ENCODE peak calls at places on chromosomes 5 and 9, in nine cellular contexts. L, G, A, J, Z, S, E, I and O are unnamed samples.

GRCh38 chr9:129482521-129483466 is 138.1 kb downstream of the C9orf50 start:
- DNase-seq in L (peak; percentile 92), G (peak; percentile 91), A (no peak), J (peak; percentile 75), Z (peak; percentile 89), S (no peak), E (peak; percentile 87), I (peak; percentile 91), O (peak; percentile 92)

GRCh38 chr5:76380346-76381074 is 22.6 kb upstream of the IQGAP2 start:
- DNase-seq in L (no peak), G (no peak), A (no peak), J (no peak), Z (no peak), S (no peak), E (no peak), I (no peak), O (no peak)

GRCh38 chr5:103424008-103424407 is 138.6 kb downstream of the NUDT12 start:
- DNase-seq in L (no peak), G (no peak), A (no peak), J (no peak), Z (no peak), S (no peak), E (no peak), I (no peak), O (peak; percentile 84)

GRCh38 chr5:10705736-10706135 is 55.3 kb downstream of the DAP start:
- DNase-seq in L (no peak), G (no peak), A (no peak), J (no peak), Z (no peak), S (no peak), E (no peak), I (no peak), O (no peak)

GRCh38 chr9:121156263-121156731 is 45.4 kb downstream of the RAB14 start:
- DNase-seq in L (no peak), G (no peak), A (no peak), J (no peak), Z (no peak), S (peak; percentile 72), E (peak; percentile 29), I (no peak), O (peak; percentile 83)

GRCh38 chr5:84403773-84404172 is 19.1 kb upstream of the EDIL3 start:
- DNase-seq in L (no peak), G (no peak), A (no peak), J (no peak), Z (no peak), S (no peak), E (no peak), I (no peak), O (peak; percentile 89)

GRCh38 chr5:96336351-96336985 is 96.6 kb downstream of the PCSK1 start:
- DNase-seq in L (peak; percentile 74), G (no peak), A (peak; percentile 86), J (peak; percentile 88), Z (no peak), S (peak; percentile 90), E (peak; percentile 84), I (peak; percentile 87), O (peak; percentile 97)

GRCh38 chr9:37988602-37989001 is 80.4 kb downstream of the SHB start:
- DNase-seq in L (no peak), G (no peak), A (no peak), J (no peak), Z (no peak), S (no peak), E (no peak), I (no peak), O (no peak)

GRCh38 chr5:58327289-58327688 is 132.6 kb downstream of the PLK2 start:
- DNase-seq in L (no peak), G (no peak), A (no peak), J (no peak), Z (no peak), S (no peak), E (no peak), I (no peak), O (no peak)

GRCh38 chr5:7410936-7411511 is 15.1 kb downstream of the ADCY2 start:
- DNase-seq in L (no peak), G (no peak), A (no peak), J (no peak), Z (no peak), S (no peak), E (no peak), I (no peak), O (no peak)

GRCh38 chr5:40184-40583 is 51.8 kb upstream of the PLEKHG4B start:
- DNase-seq in L (no peak), G (no peak), A (no peak), J (no peak), Z (no peak), S (no peak), E (no peak), I (no peak), O (no peak)

GRCh38 chr5:48192-48591 is 43.8 kb upstream of the PLEKHG4B start:
- DNase-seq in L (no peak), G (no peak), A (no peak), J (no peak), Z (no peak), S (no peak), E (no peak), I (no peak), O (no peak)

DNA sequence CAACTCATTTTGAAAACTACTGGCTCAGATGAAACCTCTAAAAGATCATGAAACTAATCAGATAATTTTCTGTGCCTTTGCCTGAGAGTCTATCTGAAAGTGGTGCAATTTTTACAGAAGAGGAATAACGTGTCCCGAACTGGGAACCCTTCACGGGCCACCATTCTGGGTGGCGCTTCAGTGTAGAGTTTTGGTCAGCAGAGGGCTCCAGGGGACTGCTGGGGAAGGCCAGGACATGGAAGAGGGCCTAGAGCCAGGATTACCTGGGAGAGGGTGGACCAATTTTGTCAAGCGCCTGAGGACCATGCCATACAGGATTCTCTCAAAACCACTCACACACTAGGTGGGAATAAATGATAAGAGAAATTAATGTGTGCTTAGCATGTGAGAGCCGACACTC is 49.7 kb upstream of the PLEKHG4B start:
- DNase-seq in L (no peak), G (no peak), A (no peak), J (peak; percentile 74), Z (no peak), S (no peak), E (no peak), I (peak; percentile 60), O (peak; percentile 35)
- TF ChIP-seq CTCF in L (no peak), G (peak; percentile 34), A (peak; percentile 79), J (peak; percentile 80), Z (peak; percentile 45), S (no peak), E (no peak), I (peak; percentile 43), O (peak; percentile 76)

GRCh38 chr9:96149881-96150280 is 152.1 kb downstream of the HSD17B3 start:
- DNase-seq in L (no peak), G (no peak), A (no peak), J (no peak), Z (no peak), S (peak; percentile 62), E (no peak), I (no peak), O (no peak)

GRCh38 chr9:96152550-96152949 is 149.4 kb downstream of the HSD17B3 start:
- DNase-seq in L (no peak), G (no peak), A (no peak), J (no peak), Z (no peak), S (peak; percentile 77), E (no peak), I (no peak), O (no peak)

GRCh38 chr9:96148634-96149138 is 153.3 kb downstream of the HSD17B3 start:
- DNase-seq in L (no peak), G (no peak), A (no peak), J (no peak), Z (no peak), S (no peak), E (peak; percentile 42), I (no peak), O (no peak)

GRCh38 chr9:96149142-96149541 is 152.8 kb downstream of the HSD17B3 start:
- DNase-seq in L (no peak), G (no peak), A (no peak), J (no peak), Z (no peak), S (no peak), E (no peak), I (no peak), O (no peak)

DNA sequence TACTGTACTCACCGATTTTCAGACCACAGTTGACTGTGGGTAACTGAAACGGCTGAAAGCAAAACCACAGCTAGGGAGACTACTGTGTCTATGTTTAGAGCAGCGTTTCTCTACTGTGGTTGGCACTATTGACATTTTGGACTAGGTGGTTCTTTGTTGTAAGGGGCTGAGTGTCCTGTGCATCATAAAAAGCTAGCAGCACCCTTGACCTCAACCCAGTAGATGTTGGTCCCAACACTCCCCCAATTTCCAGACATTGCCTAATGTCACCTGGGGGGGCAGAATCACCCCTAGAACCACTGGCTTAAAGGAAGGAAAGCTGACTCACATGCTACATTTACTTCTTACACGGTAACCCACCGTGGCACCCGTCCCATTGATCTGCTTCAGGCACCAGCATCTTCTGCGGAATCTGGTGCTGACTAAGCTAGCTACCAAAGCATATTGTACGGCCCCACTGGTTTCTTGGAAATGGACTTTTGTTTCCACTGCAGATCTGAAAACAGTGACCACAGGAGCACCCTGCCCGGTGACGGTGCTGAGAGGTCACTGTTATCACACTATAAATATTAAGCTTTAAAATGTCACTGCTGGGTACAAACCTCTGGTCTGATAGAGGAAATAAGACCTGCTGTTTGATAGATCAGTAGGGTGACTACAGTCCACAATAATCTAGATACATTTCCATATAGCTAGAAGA is 151.5 kb downstream of the HSD17B3 start:
- DNase-seq in L (no peak), G (no peak), A (no peak), J (no peak), Z (no peak), S (peak; percentile 83), E (no peak), I (no peak), O (no peak)
- H3K4me3 ChIP-seq in L (no peak overlapping the region), G (no peak overlapping the region), A (no peak overlapping the region), J (no peak overlapping the region), Z (no peak overlapping the region), S (peak overlapping the region; percentile 28), E (no peak overlapping the region), I (no peak overlapping the region), O (no peak overlapping the region)

GRCh38 chr5:142915840-142916424 is 145.8 kb downstream of the ARHGAP26 start:
- DNase-seq in L (peak; percentile 38), G (no peak), A (peak; percentile 19), J (peak; percentile 89), Z (no peak), S (peak; percentile 57), E (no peak), I (peak; percentile 55), O (peak; percentile 67)
- TF ChIP-seq CTCF in L (peak; percentile 35), G (peak; percentile 43), A (peak; percentile 89), J (peak; percentile 82), Z (peak; percentile 63), S (peak; percentile 54), E (no peak), I (peak; percentile 49), O (peak; percentile 87)

GRCh38 chr9:130548103-130548502 is 31.3 kb upstream of the FUBP3 start:
- DNase-seq in L (no peak), G (no peak), A (no peak), J (no peak), Z (no peak), S (no peak), E (no peak), I (no peak), O (no peak)
- H3K4me3 ChIP-seq in L (no peak overlapping the region), G (no peak overlapping the region), A (no peak overlapping the region), J (no peak overlapping the region), Z (no peak overlapping the region), S (no peak overlapping the region), E (no peak overlapping the region), I (no peak overlapping the region), O (no peak overlapping the region)